ENCODE peak calls at places on chromosomes 3 and 15, in nine cellular contexts. One of them, this sample, is unnamed.

GRCh38 chr15:68614621-68615035 is 35.8 kb downstream of the CORO2B start:
- DNase-seq in NT2/D1: peak; percentile 79
- DNase-seq in CD8-positive, alpha-beta memory T cell: no peak
- DNase-seq in GM12878: no peak
- DNase-seq in HepG2: no peak
- DNase-seq in sigmoid colon: peak; percentile 75
- DNase-seq in mammary epithelial cell: no peak
- DNase-seq in lower lobe of right lung: no peak
- DNase-seq in transverse colon: no peak
- DNase-seq in this sample: no peak

GRCh38 chr3:25725810-25726209 is 57.4 kb downstream of the NGLY1 start:
- DNase-seq in NT2/D1: no peak
- DNase-seq in transverse colon: no peak
- DNase-seq in lower lobe of right lung: no peak
- DNase-seq in CD8-positive, alpha-beta memory T cell: no peak
- DNase-seq in HepG2: no peak
- DNase-seq in sigmoid colon: no peak
- DNase-seq in GM12878: no peak
- DNase-seq in mammary epithelial cell: no peak
- DNase-seq in this sample: no peak

GRCh38 chr15:66803182-66803729 is 101.2 kb downstream of the SMAD6 start:
- DNase-seq in sigmoid colon: peak; percentile 93
- DNase-seq in HepG2: peak; percentile 84
- DNase-seq in mammary epithelial cell: peak; percentile 87
- DNase-seq in NT2/D1: peak; percentile 70
- DNase-seq in CD8-positive, alpha-beta memory T cell: no peak
- DNase-seq in transverse colon: peak; percentile 89
- DNase-seq in lower lobe of right lung: peak; percentile 93
- DNase-seq in GM12878: no peak
- DNase-seq in this sample: peak; percentile 83

GRCh38 chr15:71804695-71805470 is 5.5 kb upstream of the NR2E3 start:
- DNase-seq in GM12878: no peak
- DNase-seq in HepG2: no peak
- DNase-seq in sigmoid colon: no peak
- DNase-seq in transverse colon: no peak
- DNase-seq in mammary epithelial cell: no peak
- DNase-seq in NT2/D1: no peak
- DNase-seq in CD8-positive, alpha-beta memory T cell: no peak
- DNase-seq in lower lobe of right lung: no peak
- DNase-seq in this sample: no peak

GRCh38 chr3:64685800-64686445 is 1.9 kb downstream of the ADAMTS9 start:
- DNase-seq in sigmoid colon: peak; percentile 99
- DNase-seq in HepG2: peak; percentile 13
- DNase-seq in GM12878: no peak
- DNase-seq in mammary epithelial cell: peak; percentile 95
- DNase-seq in transverse colon: peak; percentile 89
- DNase-seq in lower lobe of right lung: peak; percentile 90
- DNase-seq in CD8-positive, alpha-beta memory T cell: no peak
- DNase-seq in NT2/D1: peak; percentile 89
- DNase-seq in this sample: peak; percentile 89

GRCh38 chr15:98717942-98718341 is 69.6 kb downstream of the IGF1R start:
- DNase-seq in HepG2: no peak
- DNase-seq in CD8-positive, alpha-beta memory T cell: no peak
- DNase-seq in lower lobe of right lung: no peak
- DNase-seq in GM12878: no peak
- DNase-seq in sigmoid colon: no peak
- DNase-seq in mammary epithelial cell: no peak
- DNase-seq in NT2/D1: no peak
- DNase-seq in transverse colon: no peak
- DNase-seq in this sample: no peak

GRCh38 chr3:66182228-66182627 is 38.6 kb upstream of the SLC25A26 start:
- DNase-seq in HepG2: no peak
- DNase-seq in GM12878: no peak
- DNase-seq in NT2/D1: no peak
- DNase-seq in CD8-positive, alpha-beta memory T cell: no peak
- DNase-seq in lower lobe of right lung: no peak
- DNase-seq in mammary epithelial cell: no peak
- DNase-seq in sigmoid colon: no peak
- DNase-seq in transverse colon: no peak
- DNase-seq in this sample: no peak

GRCh38 chr15:65058394-65059368 is 9.1 kb downstream of the RASL12 start:
- DNase-seq in GM12878: no peak
- DNase-seq in lower lobe of right lung: no peak
- DNase-seq in transverse colon: no peak
- DNase-seq in NT2/D1: no peak
- DNase-seq in sigmoid colon: peak; percentile 63
- DNase-seq in HepG2: peak; percentile 33
- DNase-seq in CD8-positive, alpha-beta memory T cell: no peak
- DNase-seq in mammary epithelial cell: no peak
- DNase-seq in this sample: no peak

GRCh38 chr3:3165241-3165640 is 14.2 kb downstream of the CRBN start:
- DNase-seq in GM12878: no peak
- DNase-seq in HepG2: no peak
- DNase-seq in lower lobe of right lung: no peak
- DNase-seq in sigmoid colon: no peak
- DNase-seq in CD8-positive, alpha-beta memory T cell: no peak
- DNase-seq in mammary epithelial cell: no peak
- DNase-seq in NT2/D1: no peak
- DNase-seq in transverse colon: no peak
- DNase-seq in this sample: no peak

GRCh38 chr15:101439285-101439919 is 50.1 kb downstream of the PCSK6 start:
- DNase-seq in HepG2: peak; percentile 99
- DNase-seq in sigmoid colon: no peak
- DNase-seq in CD8-positive, alpha-beta memory T cell: no peak
- DNase-seq in lower lobe of right lung: no peak
- DNase-seq in mammary epithelial cell: no peak
- DNase-seq in GM12878: no peak
- DNase-seq in NT2/D1: no peak
- DNase-seq in transverse colon: no peak
- DNase-seq in this sample: no peak

GRCh38 chr3:155135003-155135402 is 54.9 kb downstream of the MME start:
- DNase-seq in GM12878: no peak
- DNase-seq in lower lobe of right lung: no peak
- DNase-seq in mammary epithelial cell: no peak
- DNase-seq in transverse colon: no peak
- DNase-seq in sigmoid colon: no peak
- DNase-seq in NT2/D1: no peak
- DNase-seq in CD8-positive, alpha-beta memory T cell: no peak
- DNase-seq in HepG2: no peak
- DNase-seq in this sample: no peak
- H3K9me3 ChIP-seq in GM12878: no peaks in the 10 kb centered on the region
- H3K9me3 ChIP-seq in lower lobe of right lung: no peaks in the 10 kb centered on the region
- H3K9me3 ChIP-seq in mammary epithelial cell: no peaks in the 10 kb centered on the region
- H3K9me3 ChIP-seq in transverse colon: no peaks in the 10 kb centered on the region
- H3K9me3 ChIP-seq in sigmoid colon: no peaks in the 10 kb centered on the region
- H3K9me3 ChIP-seq in NT2/D1: no peaks in the 10 kb centered on the region
- H3K9me3 ChIP-seq in CD8-positive, alpha-beta memory T cell: no peaks in the 10 kb centered on the region
- H3K9me3 ChIP-seq in HepG2: no peaks in the 10 kb centered on the region
- H3K9me3 ChIP-seq in this sample: no peaks in the 10 kb centered on the region

GRCh38 chr3:94206291-94206690 is 143.4 kb downstream of the NSUN3 start:
- DNase-seq in mammary epithelial cell: no peak
- DNase-seq in transverse colon: no peak
- DNase-seq in CD8-positive, alpha-beta memory T cell: no peak
- DNase-seq in NT2/D1: no peak
- DNase-seq in lower lobe of right lung: no peak
- DNase-seq in GM12878: no peak
- DNase-seq in sigmoid colon: no peak
- DNase-seq in HepG2: no peak
- DNase-seq in this sample: no peak

GRCh38 chr3:94210256-94210655 is 147.4 kb downstream of the NSUN3 start:
- DNase-seq in HepG2: no peak
- DNase-seq in mammary epithelial cell: no peak
- DNase-seq in CD8-positive, alpha-beta memory T cell: no peak
- DNase-seq in transverse colon: no peak
- DNase-seq in lower lobe of right lung: no peak
- DNase-seq in sigmoid colon: no peak
- DNase-seq in GM12878: no peak
- DNase-seq in NT2/D1: no peak
- DNase-seq in this sample: no peak
- H3K4me1 ChIP-seq in HepG2: no peaks in the 10 kb centered on the region
- H3K4me1 ChIP-seq in mammary epithelial cell: no peaks in the 10 kb centered on the region
- H3K4me1 ChIP-seq in CD8-positive, alpha-beta memory T cell: no peaks in the 10 kb centered on the region
- H3K4me1 ChIP-seq in transverse colon: no peaks in the 10 kb centered on the region
- H3K4me1 ChIP-seq in lower lobe of right lung: no peaks in the 10 kb centered on the region
- H3K4me1 ChIP-seq in sigmoid colon: no peaks in the 10 kb centered on the region
- H3K4me1 ChIP-seq in GM12878: no peaks in the 10 kb centered on the region
- H3K4me1 ChIP-seq in NT2/D1: no peaks in the 10 kb centered on the region
- H3K4me1 ChIP-seq in this sample: no peaks in the 10 kb centered on the region

GRCh38 chr3:161251716-161252115 is 30.6 kb downstream of the NMD3 start:
- DNase-seq in transverse colon: no peak
- DNase-seq in sigmoid colon: no peak
- DNase-seq in GM12878: no peak
- DNase-seq in lower lobe of right lung: no peak
- DNase-seq in NT2/D1: no peak
- DNase-seq in HepG2: no peak
- DNase-seq in CD8-positive, alpha-beta memory T cell: no peak
- DNase-seq in mammary epithelial cell: peak; percentile 73
- DNase-seq in this sample: no peak

GRCh38 chr3:161250116-161250515 is 29.0 kb downstream of the NMD3 start:
- DNase-seq in transverse colon: no peak
- DNase-seq in CD8-positive, alpha-beta memory T cell: no peak
- DNase-seq in sigmoid colon: no peak
- DNase-seq in GM12878: no peak
- DNase-seq in HepG2: no peak
- DNase-seq in mammary epithelial cell: no peak
- DNase-seq in lower lobe of right lung: no peak
- DNase-seq in NT2/D1: no peak
- DNase-seq in this sample: no peak

GRCh38 chr3:161252143-161252542 is 31.0 kb downstream of the NMD3 start:
- DNase-seq in mammary epithelial cell: no peak
- DNase-seq in transverse colon: no peak
- DNase-seq in lower lobe of right lung: no peak
- DNase-seq in sigmoid colon: no peak
- DNase-seq in NT2/D1: no peak
- DNase-seq in GM12878: no peak
- DNase-seq in HepG2: no peak
- DNase-seq in CD8-positive, alpha-beta memory T cell: no peak
- DNase-seq in this sample: no peak

GRCh38 chr3:161244538-161244937 is 23.4 kb downstream of the NMD3 start:
- DNase-seq in lower lobe of right lung: no peak
- DNase-seq in transverse colon: no peak
- DNase-seq in GM12878: no peak
- DNase-seq in sigmoid colon: no peak
- DNase-seq in CD8-positive, alpha-beta memory T cell: no peak
- DNase-seq in HepG2: no peak
- DNase-seq in mammary epithelial cell: no peak
- DNase-seq in NT2/D1: no peak
- DNase-seq in this sample: no peak

GRCh38 chr3:161247049-161247448 is 25.9 kb downstream of the NMD3 start:
- DNase-seq in NT2/D1: no peak
- DNase-seq in GM12878: no peak
- DNase-seq in CD8-positive, alpha-beta memory T cell: no peak
- DNase-seq in HepG2: no peak
- DNase-seq in mammary epithelial cell: no peak
- DNase-seq in lower lobe of right lung: no peak
- DNase-seq in transverse colon: no peak
- DNase-seq in sigmoid colon: no peak
- DNase-seq in this sample: no peak
- H3K9me3 ChIP-seq in NT2/D1: no peaks in the 10 kb centered on the region
- H3K9me3 ChIP-seq in GM12878: no peaks in the 10 kb centered on the region
- H3K9me3 ChIP-seq in CD8-positive, alpha-beta memory T cell: no peaks in the 10 kb centered on the region
- H3K9me3 ChIP-seq in HepG2: no peaks in the 10 kb centered on the region
- H3K9me3 ChIP-seq in mammary epithelial cell: no peaks in the 10 kb centered on the region
- H3K9me3 ChIP-seq in lower lobe of right lung: no peaks in the 10 kb centered on the region
- H3K9me3 ChIP-seq in transverse colon: no peaks in the 10 kb centered on the region
- H3K9me3 ChIP-seq in sigmoid colon: no peaks in the 10 kb centered on the region
- H3K9me3 ChIP-seq in this sample: no peaks in the 10 kb centered on the region

GRCh38 chr3:53694051-53694450 is 152.2 kb downstream of the CHDH start:
- DNase-seq in CD8-positive, alpha-beta memory T cell: no peak
- DNase-seq in mammary epithelial cell: no peak
- DNase-seq in transverse colon: no peak
- DNase-seq in sigmoid colon: peak; percentile 38
- DNase-seq in GM12878: no peak
- DNase-seq in lower lobe of right lung: no peak
- DNase-seq in NT2/D1: no peak
- DNase-seq in HepG2: no peak
- DNase-seq in this sample: no peak

GRCh38 chr3:53689681-53690080 is 156.5 kb downstream of the CHDH start:
- DNase-seq in sigmoid colon: no peak
- DNase-seq in GM12878: no peak
- DNase-seq in NT2/D1: no peak
- DNase-seq in transverse colon: no peak
- DNase-seq in lower lobe of right lung: no peak
- DNase-seq in CD8-positive, alpha-beta memory T cell: no peak
- DNase-seq in mammary epithelial cell: no peak
- DNase-seq in HepG2: no peak
- DNase-seq in this sample: no peak

GRCh38 chr3:53690521-53690920 is 155.7 kb downstream of the CHDH start:
- DNase-seq in lower lobe of right lung: no peak
- DNase-seq in mammary epithelial cell: no peak
- DNase-seq in NT2/D1: no peak
- DNase-seq in HepG2: no peak
- DNase-seq in transverse colon: no peak
- DNase-seq in CD8-positive, alpha-beta memory T cell: no peak
- DNase-seq in sigmoid colon: no peak
- DNase-seq in GM12878: no peak
- DNase-seq in this sample: no peak

GRCh38 chr3:53693441-53693840 is 152.8 kb downstream of the CHDH start:
- DNase-seq in mammary epithelial cell: no peak
- DNase-seq in lower lobe of right lung: no peak
- DNase-seq in GM12878: no peak
- DNase-seq in sigmoid colon: no peak
- DNase-seq in NT2/D1: no peak
- DNase-seq in CD8-positive, alpha-beta memory T cell: no peak
- DNase-seq in transverse colon: no peak
- DNase-seq in HepG2: no peak
- DNase-seq in this sample: no peak

GRCh38 chr3:53691885-53692284 is 154.3 kb downstream of the CHDH start:
- DNase-seq in GM12878: no peak
- DNase-seq in NT2/D1: no peak
- DNase-seq in mammary epithelial cell: no peak
- DNase-seq in transverse colon: no peak
- DNase-seq in CD8-positive, alpha-beta memory T cell: no peak
- DNase-seq in lower lobe of right lung: no peak
- DNase-seq in HepG2: peak; percentile 6
- DNase-seq in sigmoid colon: no peak
- DNase-seq in this sample: no peak
- H3K4me1 ChIP-seq in GM12878: no peaks in the 10 kb centered on the region
- H3K4me1 ChIP-seq in NT2/D1: peaks cover 9% of the 10 kb centered on the region
- H3K4me1 ChIP-seq in mammary epithelial cell: no peaks in the 10 kb centered on the region
- H3K4me1 ChIP-seq in transverse colon: no peaks in the 10 kb centered on the region
- H3K4me1 ChIP-seq in CD8-positive, alpha-beta memory T cell: no peaks in the 10 kb centered on the region
- H3K4me1 ChIP-seq in lower lobe of right lung: peaks cover under 1% of the 10 kb centered on the region
- H3K4me1 ChIP-seq in HepG2: peaks cover 9% of the 10 kb centered on the region
- H3K4me1 ChIP-seq in sigmoid colon: no peaks in the 10 kb centered on the region
- H3K4me1 ChIP-seq in this sample: no peaks in the 10 kb centered on the region

This sample was measured in mucosa of descending colon.